ENCODE peak calls at places on chromosome 21, in seven cellular contexts. P, J, O, Z, I, X and Q are unnamed samples.
A peak's percentile ranks its signal among the peaks of the same experiment; 100 is the strongest.

GRCh38 chr21:33374080-33374873 is 28.9 kb upstream of the IFNGR2 start:
- DNase-seq in P (peak; percentile 58), X (no peak), J (no peak), O (peak; percentile 51), Z (peak; percentile 70), I (peak; percentile 34), Q (peak; percentile 67)

GRCh38 chr21:44616591-44616926 is 4.7 kb downstream of the KRTAP10-8 start:
- DNase-seq in Z (no peak), O (no peak), P (no peak), I (no peak), X (no peak), J (no peak), Q (no peak)

GRCh38 chr21:25934130-25934529 is 199.4 kb downstream of the GABPA start:
- DNase-seq in J (no peak), P (peak; percentile 31), I (no peak), O (no peak), Z (no peak), X (no peak), Q (no peak)

GRCh38 chr21:16358021-16358420 is 628.2 kb downstream of the USP25 start:
- DNase-seq in P (no peak), Z (no peak), X (no peak), I (no peak), O (no peak), J (no peak), Q (no peak)

GRCh38 chr21:15809818-15810217 is 80.0 kb downstream of the USP25 start:
- DNase-seq in P (no peak), O (no peak), J (no peak), Z (no peak), I (no peak), X (no peak), Q (no peak)

GRCh38 chr21:45640888-45641479 is 2.5 kb upstream of the PCBP3 start:
- DNase-seq in X (no peak), P (no peak), J (no peak), Z (peak; percentile 52), O (peak; percentile 88), I (no peak), Q (no peak)

GRCh38 chr21:44850905-44851657 is 22.4 kb downstream of the PTTG1IP start:
- DNase-seq in J (no peak), Z (no peak), I (no peak), X (no peak), P (no peak), O (no peak), Q (no peak)

GRCh38 chr21:45725844-45726200 is 82.3 kb downstream of the PCBP3 start:
- DNase-seq in X (no peak), Z (no peak), O (no peak), I (no peak), J (no peak), P (no peak), Q (no peak)

GRCh38 chr21:44348861-44349260 is 4.6 kb upstream of the TRPM2 start:
- DNase-seq in O (no peak), X (no peak), J (no peak), Z (no peak), P (no peak), I (no peak), Q (no peak)

GRCh38 chr21:29313662-29314408 is 15.1 kb downstream of the BACH1 start:
- DNase-seq in Z (no peak), P (no peak), X (no peak), I (no peak), O (no peak), J (no peak), Q (no peak)

GRCh38 chr21:43343095-43343991 is 83.6 kb downstream of the SIK1 start:
- DNase-seq in O (no peak), P (peak; percentile 96), X (no peak), Z (peak; percentile 87), J (no peak), I (no peak), Q (no peak)
- TF ChIP-seq CTCF in O (no peak), P (no peak), X (no peak), Z (no peak), J (no peak), I (no peak), Q (no peak)

GRCh38 chr21:41772351-41773080 is 5.7 kb upstream of the RIPK4 start:
- DNase-seq in O (no peak), P (no peak), I (no peak), Z (no peak), X (no peak), J (no peak), Q (no peak)
- TF ChIP-seq CTCF in O (no peak), P (no peak), I (no peak), Z (no peak), X (no peak), J (no peak), Q (peak; percentile 12)

GRCh38 chr21:31537872-31538576 is 121.5 kb upstream of the SOD1 start:
- DNase-seq in I (no peak), X (no peak), Z (no peak), P (no peak), J (no peak), O (no peak), Q (no peak)
- TF ChIP-seq CTCF in I (no peak), X (no peak), Z (no peak), P (no peak), J (no peak), O (peak; percentile 45), Q (peak; percentile 38)

GRCh38 chr21:35862969-35863368 is 197.4 kb downstream of the SETD4 start:
- DNase-seq in I (no peak), J (no peak), Z (no peak), O (no peak), P (no peak), X (no peak), Q (no peak)

GRCh38 chr21:35857082-35857481 is 203.2 kb downstream of the SETD4 start:
- DNase-seq in X (no peak), Z (no peak), O (no peak), I (no peak), P (no peak), J (no peak), Q (no peak)

GRCh38 chr21:35861656-35862055 is 198.7 kb downstream of the SETD4 start:
- DNase-seq in Z (no peak), X (peak; percentile 66), I (no peak), O (no peak), P (no peak), J (no peak), Q (no peak)

GRCh38 chr21:35860181-35860869 is 200.0 kb downstream of the SETD4 start:
- DNase-seq in P (no peak), J (no peak), X (no peak), O (no peak), I (no peak), Z (peak; percentile 37), Q (no peak)

GRCh38 chr21:35859677-35860076 is 200.6 kb downstream of the SETD4 start:
- DNase-seq in X (no peak), J (no peak), P (no peak), O (no peak), Z (no peak), I (no peak), Q (no peak)
- TF ChIP-seq CTCF in X (no peak), J (no peak), P (no peak), O (no peak), Z (no peak), I (no peak), Q (no peak)

DNA sequence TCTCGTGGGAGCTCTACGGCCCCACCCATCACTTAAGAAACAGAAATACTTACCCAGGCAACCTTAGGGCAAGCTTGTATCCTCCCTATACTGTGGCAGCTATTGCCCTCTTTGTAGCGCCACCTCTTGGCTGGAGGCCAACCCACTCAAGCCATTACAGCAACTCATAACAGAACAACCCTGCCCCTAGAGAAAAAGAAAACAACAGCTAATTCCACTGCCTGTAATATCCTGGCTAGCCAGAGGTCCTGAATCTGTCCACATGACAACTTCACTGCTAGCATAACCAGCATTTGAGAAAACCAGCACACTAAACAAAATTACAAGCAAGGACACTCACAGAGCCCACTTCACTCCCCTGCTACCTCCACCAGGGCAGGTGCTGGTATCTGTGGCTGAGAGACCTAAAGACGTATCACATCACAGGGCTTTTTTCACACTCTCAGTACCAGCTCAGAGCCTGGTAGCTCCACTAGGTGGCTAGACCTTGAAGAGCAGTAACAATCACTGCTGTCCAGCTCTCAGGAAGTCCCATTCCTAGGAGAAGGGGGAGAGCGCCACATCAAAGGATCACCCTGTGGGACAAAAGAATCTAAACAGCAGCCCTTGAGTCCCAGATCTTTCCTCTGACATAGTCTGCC is 14.5 kb upstream of the MX1 start:
- DNase-seq in X (no peak), J (no peak), Z (peak; percentile 83), I (no peak), P (peak; percentile 74), O (no peak), Q (no peak)
- TF ChIP-seq CTCF in X (peak; percentile 24), J (no peak), Z (peak; percentile 51), I (no peak), P (no peak), O (no peak), Q (peak; percentile 24)

GRCh38 chr21:24509131-24509530 is 1098.2 kb downstream of the MRPL39 start:
- DNase-seq in X (no peak), P (no peak), I (no peak), Z (no peak), J (no peak), O (no peak), Q (no peak)

GRCh38 chr21:24514081-24514733 is 1093.1 kb downstream of the MRPL39 start:
- DNase-seq in X (no peak), O (no peak), Z (no peak), I (no peak), P (no peak), J (no peak), Q (no peak)
- TF ChIP-seq CTCF in X (no peak), O (peak; percentile 54), Z (no peak), I (peak; percentile 72), P (peak; percentile 22), J (no peak), Q (peak; percentile 64)

GRCh38 chr21:31370281-31370892 is 26.3 kb upstream of the TIAM1 start:
- DNase-seq in J (no peak), I (no peak), O (no peak), X (no peak), Z (no peak), P (no peak), Q (no peak)

GRCh38 chr21:31370893-31371652 is 27.0 kb upstream of the TIAM1 start:
- DNase-seq in Z (no peak), X (peak; percentile 8), P (no peak), J (no peak), O (no peak), I (no peak), Q (no peak)

GRCh38 chr21:31371715-31372114 is 27.7 kb upstream of the TIAM1 start:
- DNase-seq in O (no peak), J (no peak), X (no peak), P (no peak), Z (no peak), I (no peak), Q (no peak)

GRCh38 chr21:31374430-31374829 is 30.4 kb upstream of the TIAM1 start:
- DNase-seq in X (no peak), P (no peak), O (no peak), J (no peak), I (no peak), Z (no peak), Q (no peak)

GRCh38 chr21:31372176-31372765 is 28.2 kb upstream of the TIAM1 start:
- DNase-seq in P (no peak), X (no peak), J (no peak), Z (no peak), O (no peak), I (no peak), Q (no peak)
- TF ChIP-seq CTCF in P (no peak), X (no peak), J (no peak), Z (no peak), O (no peak), I (no peak), Q (no peak)

GRCh38 chr21:36929622-36930021 is 36.8 kb downstream of the HLCS start:
- DNase-seq in Z (no peak), X (no peak), I (no peak), O (no peak), P (peak; percentile 55), J (no peak), Q (no peak)
- TF ChIP-seq CTCF in Z (no peak), X (peak; percentile 17), I (no peak), O (peak; percentile 31), P (no peak), J (no peak), Q (peak; percentile 17)